ENCODE peak calls at places on chromosomes 16 and 17, in seven cellular contexts. J is endothelial cell of umbilical vein, L is HCT116, Z is cardiac muscle cell, U is tibial artery, O is GM06990, R is uterus. S is an unnamed sample.
A peak's percentile ranks its signal among the peaks of the same experiment; 100 is the strongest.

GRCh38 chr16:64823676-64824075 is 298.2 kb downstream of the CDH11 start:
- DNase-seq in U (no peak), R (no peak), Z (no peak), L (no peak), J (no peak), O (no peak), S (no peak)

GRCh38 chr17:57004944-57005579 is 27.1 kb downstream of the SCPEP1 start:
- DNase-seq in U (no peak), L (no peak), Z (peak; percentile 36), O (peak; percentile 78), R (no peak), J (no peak), S (no peak)

GRCh38 chr16:1181715-1182671 is 29.1 kb downstream of the CACNA1H start:
- DNase-seq in U (peak; percentile 80), J (peak; percentile 59), R (peak; percentile 87), L (no peak), O (no peak), Z (no peak), S (no peak)

GRCh38 chr16:30407794-30408534 is 558 bp downstream of the ZNF771 start:
- DNase-seq in R (no peak), L (no peak), U (no peak), O (no peak), J (no peak), Z (no peak), S (no peak)

GRCh38 chr17:21419299-21420239 is 43.4 kb downstream of the KCNJ12 start:
- DNase-seq in Z (no peak), O (no peak), R (no peak), U (no peak), L (no peak), J (no peak), S (peak; percentile 83)

GRCh38 chr17:79956853-79957252 is 78.8 kb downstream of the TBC1D16 start:
- DNase-seq in R (peak; percentile 6), U (no peak), O (no peak), Z (no peak), L (no peak), J (no peak), S (peak; percentile 62)

GRCh38 chr16:88306860-88307545 is 75.8 kb upstream of the ZNF469 start:
- DNase-seq in U (no peak), Z (no peak), O (no peak), R (no peak), J (peak; percentile 35), L (no peak), S (no peak)

GRCh38 chr17:39591958-39592954 is 15.5 kb downstream of the NEUROD2 start:
- DNase-seq in Z (peak; percentile 92), L (peak; percentile 13), J (peak; percentile 34), R (no peak), O (no peak), U (no peak), S (no peak)

GRCh38 chr17:67253379-67253778 is 8.4 kb upstream of the HELZ start:
- DNase-seq in O (no peak), L (no peak), R (no peak), Z (no peak), U (no peak), J (no peak), S (no peak)

DNA sequence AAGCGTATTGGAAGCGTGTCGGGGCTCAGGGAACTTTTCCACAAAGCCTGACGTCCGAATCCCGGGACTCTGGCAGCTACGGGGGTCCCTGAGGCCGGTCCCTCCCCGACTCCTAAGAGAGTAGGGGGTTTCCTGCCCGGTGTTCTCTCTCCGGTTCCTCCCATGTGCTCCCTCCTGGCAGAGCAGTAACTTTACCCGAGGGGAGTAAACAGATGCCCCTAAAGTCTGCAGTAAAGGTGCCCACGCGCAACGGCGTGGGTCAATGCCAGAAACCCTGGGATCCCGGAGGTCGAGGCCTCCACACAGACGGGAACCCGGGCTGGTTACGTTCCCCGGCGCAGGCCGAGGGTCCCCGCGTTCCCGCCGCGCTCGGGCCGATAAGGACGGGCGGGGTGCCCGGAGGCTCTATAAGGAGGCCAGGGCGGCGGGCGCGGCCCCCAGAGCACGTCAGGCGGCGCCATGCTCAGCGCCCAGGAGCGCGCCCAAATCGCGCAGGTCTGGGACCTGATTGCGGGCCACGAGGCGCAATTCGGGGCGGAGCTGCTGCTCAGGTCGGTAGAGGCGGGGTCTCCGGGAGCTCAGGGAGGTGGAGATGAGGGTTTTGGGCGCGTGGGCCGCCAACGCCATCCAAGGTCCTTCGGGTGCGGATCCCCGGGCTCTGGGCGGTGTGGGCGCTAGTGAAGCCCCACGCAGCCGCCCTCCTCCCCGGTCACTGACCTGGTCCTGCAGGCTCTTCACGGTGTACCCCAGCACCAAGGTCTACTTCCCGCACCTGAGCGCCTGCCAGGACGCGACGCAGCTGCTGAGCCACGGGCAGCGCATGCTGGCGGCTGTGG is at the start of gene HBM:
- DNase-seq in Z (no peak), L (no peak), U (no peak), J (no peak), R (no peak), O (no peak), S (no peak)
- H3K4me3 ChIP-seq in Z (peak within 1 kb of the TSS; percentile 23), L (no peak within 1 kb of the TSS), U (peak within 1 kb of the TSS; percentile 7), J (no peak within 1 kb of the TSS), R (no peak within 1 kb of the TSS), O (no peak within 1 kb of the TSS), S (no peak within 1 kb of the TSS)

GRCh38 chr16:77434022-77434364 is 841 bp downstream of the ADAMTS18 start:
- DNase-seq in L (no peak), U (no peak), Z (no peak), O (no peak), R (no peak), J (no peak), S (no peak)

GRCh38 chr16:77437859-77438258 is 3.0 kb upstream of the ADAMTS18 start:
- DNase-seq in U (no peak), L (no peak), O (no peak), J (peak; percentile 73), Z (peak; percentile 25), R (no peak), S (no peak)

GRCh38 chr16:77433146-77433545 is 1.7 kb downstream of the ADAMTS18 start:
- DNase-seq in J (no peak), U (no peak), O (no peak), L (no peak), Z (no peak), R (no peak), S (no peak)

GRCh38 chr16:77434365-77435239 is at the start of gene ADAMTS18:
- DNase-seq in L (no peak), U (no peak), R (no peak), Z (peak; percentile 25), J (peak; percentile 27), O (peak; percentile 8), S (no peak)

GRCh38 chr16:77435240-77435819 is 496 bp upstream of the ADAMTS18 start:
- DNase-seq in L (no peak), U (no peak), R (no peak), O (no peak), J (no peak), Z (no peak), S (no peak)
- H3K4me3 ChIP-seq in L (no peak overlapping the region), U (no peak overlapping the region), R (peak overlapping the region; percentile 12), O (no peak overlapping the region), J (peak overlapping the region; percentile 66), Z (peak overlapping the region; percentile 40), S (no peak overlapping the region)

GRCh38 chr16:4624015-4624826 is at the start of gene MGRN1:
- DNase-seq in U (peak; percentile 94), L (peak; percentile 96), Z (peak; percentile 98), O (peak; percentile 97), R (peak; percentile 95), J (peak; percentile 99), S (peak; percentile 95)

GRCh38 chr16:4624827-4625616 is 396 bp downstream of the MGRN1 start:
- DNase-seq in O (peak; percentile 90), J (peak; percentile 74), L (no peak), Z (peak; percentile 61), R (peak; percentile 57), U (peak; percentile 70), S (peak; percentile 64)

GRCh38 chr16:4625617-4626159 is 1.1 kb downstream of the MGRN1 start:
- DNase-seq in R (no peak), Z (no peak), J (no peak), U (no peak), O (no peak), L (no peak), S (no peak)

GRCh38 chr16:4626396-4626795 is 1.8 kb downstream of the MGRN1 start:
- DNase-seq in O (no peak), R (no peak), J (no peak), Z (no peak), U (no peak), L (no peak), S (no peak)

DNA sequence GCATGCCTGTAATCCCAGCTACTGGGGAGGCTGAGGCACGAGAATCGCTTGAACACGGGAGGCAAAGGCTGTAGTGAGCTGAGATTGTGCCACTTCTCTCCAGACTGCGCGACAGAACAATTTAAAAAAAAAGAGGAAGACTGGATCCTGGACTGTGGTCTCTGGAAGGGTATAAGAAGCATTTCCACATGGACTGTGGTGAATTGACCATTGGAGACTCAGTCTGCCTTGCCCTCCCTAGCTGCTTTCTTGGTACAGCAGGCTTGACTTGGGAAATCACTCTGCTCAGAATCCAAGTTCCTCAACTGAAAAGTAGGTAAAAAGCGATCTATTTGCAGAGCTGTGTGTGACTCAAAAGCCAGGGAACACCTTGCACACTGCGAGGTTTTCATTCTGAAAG is 1.0 kb upstream of the MGRN1 start:
- DNase-seq in O (no peak), L (no peak), Z (no peak), J (no peak), R (no peak), U (no peak), S (no peak)
- H3K4me3 ChIP-seq in O (no peak overlapping the region), L (no peak overlapping the region), Z (no peak overlapping the region), J (no peak overlapping the region), R (no peak overlapping the region), U (no peak overlapping the region), S (no peak overlapping the region)

DNA sequence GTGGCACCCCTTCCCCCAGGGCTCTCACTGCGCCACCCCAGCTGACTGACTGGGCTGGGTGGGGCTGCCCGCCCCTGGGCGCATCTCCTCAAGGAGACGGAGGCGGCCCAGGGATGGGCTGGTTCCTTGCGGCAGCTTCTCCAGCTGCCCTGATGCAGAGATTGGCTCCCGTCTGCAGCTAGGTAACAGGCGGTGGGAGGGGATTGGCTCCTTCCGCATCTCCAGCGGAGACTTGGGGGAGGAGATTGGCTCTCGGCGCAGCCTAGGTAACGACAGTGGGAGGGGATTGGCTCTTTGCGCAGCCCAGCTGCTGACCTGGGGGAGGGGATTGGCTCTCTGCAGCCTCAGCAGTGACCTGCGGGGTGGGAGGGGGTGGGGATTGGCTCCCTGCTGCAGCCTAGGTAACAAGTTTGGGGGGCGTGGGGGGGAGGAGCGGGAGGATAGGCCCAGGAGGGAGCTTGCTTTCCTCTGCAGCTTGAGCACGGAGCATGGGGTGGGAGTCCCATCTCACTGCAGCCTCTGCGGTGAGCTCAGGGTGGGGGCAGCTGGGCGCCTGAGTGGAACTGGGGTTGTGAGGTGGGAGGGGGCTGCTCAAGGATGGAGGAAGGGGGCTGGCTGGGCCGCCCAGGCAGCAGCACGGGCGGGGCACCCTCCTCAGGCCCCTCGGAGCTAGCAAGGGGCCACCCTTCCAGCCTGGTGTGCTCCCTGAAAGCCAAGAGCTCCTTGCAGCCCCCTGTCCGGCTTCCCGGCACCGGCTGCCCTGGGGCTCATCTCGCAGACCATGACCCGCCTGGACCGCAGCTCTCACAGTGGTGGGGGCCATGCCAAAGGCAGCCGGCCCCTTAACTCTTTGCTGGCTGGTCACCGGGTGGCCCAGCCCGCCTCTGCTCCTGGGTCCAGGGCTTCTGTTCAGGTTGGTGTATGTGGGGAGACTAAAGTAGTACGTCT is 6.4 kb downstream of the NFE2L1 start:
- DNase-seq in Z (peak; percentile 97), R (peak; percentile 83), O (no peak), U (peak; percentile 64), J (no peak), L (no peak), S (peak; percentile 91)
- H3K4me3 ChIP-seq in Z (peak overlapping the region; percentile 25), R (peak overlapping the region; percentile 33), O (no peak overlapping the region), U (peak overlapping the region; percentile 87), J (no peak overlapping the region), L (no peak overlapping the region), S (no peak overlapping the region)

S was measured in lower leg skin.